ENCODE peak calls at places on chromosome X, in ten cellular contexts. L is tibial artery, J is AG09309, S is lower leg skin, P is RWPE1, B is SK-N-SH, N is A549, A is astrocyte of the spinal cord, M is choroid plexus epithelial cell, F is upper lobe of right lung. V is an unnamed sample.

GRCh38 chrX:103953353-103953752 is 9.1 kb upstream of the TMSB15B start:
- DNase-seq in L (no peak), J (no peak), S (no peak), P (no peak), B (no peak), N (no peak), A (no peak), M (no peak), F (no peak), V (no peak)

GRCh38 chrX:28124416-28124815 is 143.2 kb upstream of the DCAF8L1 start:
- DNase-seq in L (no peak), J (no peak), S (no peak), P (no peak), B (no peak), N (no peak), A (no peak), M (no peak), F (no peak), V (no peak)

GRCh38 chrX:96984538-96984937 is 100.8 kb downstream of the RPA4 start:
- DNase-seq in L (no peak), J (no peak), S (no peak), P (no peak), B (no peak), N (no peak), A (no peak), M (peak), F (no peak), V (no peak)

GRCh38 chrX:42973321-42973720 is 195.4 kb upstream of the PPP1R2C start:
- DNase-seq in L (no peak), J (no peak), S (no peak), P (no peak), B (no peak), N (no peak), A (no peak), M (no peak), F (no peak), V (no peak)

GRCh38 chrX:10722804-10723364 is 102.5 kb upstream of the MID1 start:
- DNase-seq in L (peak), J (peak), S (no peak), P (peak), B (peak), N (peak), A (peak), M (peak), F (no peak), V (peak)

GRCh38 chrX:69627744-69628143 is 11.8 kb downstream of the EDA start:
- DNase-seq in L (no peak), J (no peak), S (no peak), P (no peak), B (no peak), N (no peak), A (no peak), M (no peak), F (no peak), V (no peak)

GRCh38 chrX:114065612-114066178 is 518.2 kb upstream of the HTR2C start:
- DNase-seq in L (no peak), J (no peak), S (no peak), P (no peak), B (no peak), N (no peak), A (no peak), M (no peak), F (no peak), V (no peak)

GRCh38 chrX:71859637-71860036 is 51.0 kb upstream of the NHSL2 start:
- DNase-seq in L (no peak), J (no peak), S (no peak), P (peak), B (no peak), N (no peak), A (peak), M (peak), F (no peak), V (peak)

GRCh38 chrX:71107762-71108360 is 1.3 kb upstream of the CXorf65 start:
- DNase-seq in L (no peak), J (no peak), S (no peak), P (no peak), B (no peak), N (no peak), A (no peak), M (no peak), F (no peak), V (no peak)

GRCh38 chrX:148517191-148517590 is 16.8 kb downstream of the AFF2 start:
- DNase-seq in L (no peak), J (no peak), S (no peak), P (no peak), B (no peak), N (no peak), A (peak), M (no peak), F (no peak), V (no peak)

GRCh38 chrX:41553688-41554087 is 106.5 kb downstream of the NYX start:
- DNase-seq in L (no peak), J (no peak), S (no peak), P (no peak), B (no peak), N (no peak), A (peak), M (no peak), F (no peak), V (no peak)

GRCh38 chrX:41029332-41029731 is 55.9 kb upstream of the USP9X start:
- DNase-seq in L (no peak), J (no peak), S (no peak), P (no peak), B (no peak), N (no peak), A (no peak), M (peak), F (no peak), V (no peak)

GRCh38 chrX:12950851-12951589 is 23.9 kb upstream of the TMSB4X start:
- DNase-seq in L (no peak), J (no peak), S (peak), P (no peak), B (peak), N (peak), A (no peak), M (peak), F (peak), V (no peak)

GRCh38 chrX:118730500-118731247 is 3.3 kb downstream of the IL13RA1 start:
- DNase-seq in L (no peak), J (peak), S (no peak), P (no peak), B (no peak), N (no peak), A (peak), M (peak), F (no peak), V (no peak)
- TF ChIP-seq CTCF in L (no peak), J (no peak), S (no peak), P (no peak), B (no peak), N (no peak), A (no peak), M (no peak), F (no peak), V (no peak)

DNA sequence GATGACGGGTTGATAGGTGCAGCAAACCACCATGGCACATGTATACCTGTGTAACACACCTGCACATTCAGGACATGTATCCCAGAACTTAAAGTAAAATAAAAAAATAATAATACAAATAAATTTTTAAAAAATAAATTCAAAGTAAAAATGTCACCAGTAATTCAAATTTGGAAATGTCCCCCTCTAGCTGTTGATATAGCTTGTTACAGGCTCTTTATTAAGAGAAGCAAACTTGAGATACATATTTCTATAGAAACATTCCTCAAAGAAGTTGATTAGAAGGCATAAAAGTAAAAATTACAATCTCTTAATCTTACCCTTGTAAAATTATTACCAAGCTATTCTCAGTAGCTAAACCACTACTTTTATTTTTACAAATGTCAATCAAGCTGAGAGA is 1397.0 kb downstream of the FAM133A start:
- DNase-seq in L (no peak), J (no peak), S (no peak), P (no peak), B (no peak), N (no peak), A (no peak), M (peak), F (no peak), V (no peak)
- TF ChIP-seq CTCF in L (no peak), J (peak), S (no peak), P (no peak), B (peak), N (no peak), A (peak), M (peak), F (no peak), V (no peak)

DNA sequence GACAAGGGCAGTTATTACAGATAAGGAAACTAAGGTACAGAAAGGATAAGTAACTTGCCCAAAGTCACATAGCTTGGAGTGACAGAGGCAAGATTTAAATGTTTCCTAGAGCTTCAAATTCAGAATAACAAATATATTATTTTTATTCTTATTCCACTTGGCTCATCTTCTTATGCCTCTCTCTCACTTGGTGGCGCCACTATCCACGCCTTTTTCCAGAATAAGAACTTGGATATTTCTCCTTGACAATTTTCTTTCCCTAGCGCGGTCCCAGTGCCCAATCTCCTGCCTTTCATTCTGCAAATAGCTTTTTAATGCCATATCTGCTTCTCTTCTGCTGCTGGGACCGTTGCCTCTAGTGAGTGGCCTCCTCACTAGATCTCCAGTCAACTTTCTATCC is 78.5 kb downstream of the MSN start:
- DNase-seq in L (no peak), J (no peak), S (peak), P (no peak), B (no peak), N (no peak), A (no peak), M (peak), F (no peak), V (no peak)
- TF ChIP-seq CTCF in L (no peak), J (no peak), S (no peak), P (no peak), B (peak), N (peak), A (peak), M (peak), F (no peak), V (no peak)

DNA sequence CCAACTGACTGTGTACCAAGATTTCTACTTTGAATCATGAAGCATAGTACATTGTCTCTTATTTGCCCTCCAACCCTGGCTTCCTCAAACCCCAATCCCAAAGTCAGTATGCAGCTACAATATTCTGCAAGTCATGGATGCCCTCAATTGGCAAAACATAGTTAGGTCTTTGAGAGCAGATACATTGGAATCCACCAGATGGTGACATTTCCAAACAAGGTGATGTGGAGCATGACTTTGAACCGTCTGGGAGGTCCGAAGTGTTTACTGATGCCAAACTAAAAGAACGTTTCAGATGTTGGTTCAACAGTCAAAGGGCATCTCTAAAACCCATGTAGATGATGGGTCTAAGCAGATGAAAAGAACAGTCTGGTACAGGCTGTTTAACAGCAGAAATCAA is 43.7 kb upstream of the FRMD7 start:
- DNase-seq in L (no peak), J (no peak), S (no peak), P (no peak), B (no peak), N (no peak), A (no peak), M (peak), F (no peak), V (no peak)
- TF ChIP-seq CTCF in L (no peak), J (no peak), S (no peak), P (no peak), B (no peak), N (no peak), A (no peak), M (no peak), F (no peak), V (no peak)

DNA sequence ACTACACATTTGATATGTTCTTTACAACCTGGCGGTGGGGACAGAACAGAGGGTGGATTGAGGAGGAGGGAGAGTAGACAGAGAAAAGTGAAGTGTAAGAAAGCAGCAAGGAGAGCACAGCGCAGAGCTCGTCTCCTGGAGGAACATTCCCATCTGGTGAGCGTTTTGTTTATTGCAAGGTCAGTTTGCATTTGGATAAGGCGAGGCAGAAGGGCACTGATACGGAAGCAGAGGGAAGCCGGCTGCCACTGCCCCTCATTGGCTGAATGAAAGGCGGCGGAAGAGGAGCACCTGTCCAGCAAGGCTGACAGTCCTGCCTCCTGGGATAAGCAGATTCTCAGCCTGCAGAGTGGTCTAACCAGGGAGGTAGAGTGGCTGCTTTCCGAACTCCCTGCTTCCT is 83.2 kb downstream of the GPR143 start:
- DNase-seq in L (no peak), J (no peak), S (no peak), P (no peak), B (no peak), N (no peak), A (peak), M (peak), F (no peak), V (peak)
- TF ChIP-seq CTCF in L (peak), J (no peak), S (no peak), P (no peak), B (peak), N (no peak), A (peak), M (peak), F (no peak), V (no peak)

DNA sequence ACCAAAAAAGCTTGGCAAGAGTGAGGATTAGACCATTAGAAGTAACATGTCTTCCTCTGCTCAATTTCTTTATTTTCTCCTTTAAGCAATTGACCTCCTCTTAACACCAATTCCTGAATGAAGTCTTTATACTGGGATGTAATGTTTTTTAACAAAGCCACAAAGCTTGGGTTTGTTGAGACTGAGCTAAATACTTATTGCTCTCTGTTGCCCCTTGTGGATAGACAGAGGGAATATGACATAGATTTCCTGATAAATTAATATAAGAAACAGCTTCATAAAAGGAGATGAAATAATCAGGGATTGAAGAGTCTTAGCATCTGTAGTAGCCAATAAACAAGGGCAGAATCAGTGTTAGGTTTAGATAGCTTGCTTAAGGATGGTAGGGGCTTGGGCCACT is 57.6 kb downstream of the CCDC160 start:
- DNase-seq in L (no peak), J (no peak), S (no peak), P (peak), B (peak), N (no peak), A (peak), M (peak), F (no peak), V (no peak)
- TF ChIP-seq CTCF in L (no peak), J (peak), S (no peak), P (no peak), B (peak), N (peak), A (peak), M (peak), F (no peak), V (no peak)

GRCh38 chrX:94162971-94163370 is 489.0 kb downstream of the FAM133A start:
- DNase-seq in L (no peak), J (no peak), S (no peak), P (no peak), B (no peak), N (no peak), A (no peak), M (no peak), F (no peak), V (no peak)
- TF ChIP-seq CTCF in L (no peak), J (no peak), S (no peak), P (no peak), B (no peak), N (no peak), A (no peak), M (no peak), F (no peak), V (no peak)